ENCODE peak calls at places on chromosomes 4 and X, in nine cellular contexts. S, Q, N, M, X, E, U, C and G are unnamed samples.

GRCh38 chr4:62914758-62915157 is 1494.5 kb downstream of the TECRL start:
- DNase-seq in S (no peak), Q (no peak), N (peak), M (no peak), X (no peak), E (no peak), U (no peak), C (no peak), G (no peak)

GRCh38 chr4:72394264-72394663 is 174.8 kb downstream of the ADAMTS3 start:
- DNase-seq in S (no peak), Q (no peak), N (no peak), M (no peak), X (no peak), E (peak), U (no peak), C (no peak), G (no peak)

GRCh38 chrX:133297284-133297683 is 79.1 kb upstream of the TFDP3 start:
- DNase-seq in S (peak), Q (peak), N (no peak), M (no peak), X (no peak), E (peak), U (peak), C (no peak), G (no peak)

GRCh38 chr4:62394751-62395150 is 1194.6 kb downstream of the ADGRL3 start:
- DNase-seq in S (no peak), Q (no peak), N (no peak), M (no peak), X (no peak), E (no peak), U (no peak), C (no peak), G (no peak)

GRCh38 chrX:118761950-118762725 is 34.7 kb downstream of the IL13RA1 start:
- DNase-seq in S (no peak), Q (no peak), N (no peak), M (no peak), X (no peak), E (peak), U (no peak), C (peak), G (peak)

GRCh38 chr4:55237839-55238238 is 108.2 kb upstream of the SRD5A3 start:
- DNase-seq in S (no peak), Q (no peak), N (no peak), M (no peak), X (no peak), E (no peak), U (no peak), C (no peak), G (no peak)

GRCh38 chr4:133921280-133922195 is 280.1 kb downstream of the PABPC4L start:
- DNase-seq in S (no peak), Q (no peak), N (peak), M (no peak), X (no peak), E (peak), U (peak), C (no peak), G (no peak)

GRCh38 chrX:34300871-34301270 is 168.8 kb upstream of the FAM47A start:
- DNase-seq in S (peak), Q (peak), N (peak), M (no peak), X (no peak), E (peak), U (peak), C (peak), G (peak)

GRCh38 chr4:55078987-55079386 is 46.4 kb downstream of the KDR start:
- DNase-seq in S (no peak), Q (peak), N (no peak), M (no peak), X (no peak), E (peak), U (peak), C (no peak), G (no peak)

GRCh38 chr4:74451214-74451661 is 6.3 kb downstream of the AREG start:
- DNase-seq in S (no peak), Q (no peak), N (no peak), M (no peak), X (no peak), E (peak), U (peak), C (no peak), G (no peak)

GRCh38 chr4:6277139-6277802 is 7.6 kb downstream of the WFS1 start:
- DNase-seq in S (no peak), Q (no peak), N (no peak), M (peak), X (no peak), E (no peak), U (no peak), C (no peak), G (no peak)

GRCh38 chr4:1305781-1306455 is 16.2 kb downstream of the MAEA start:
- DNase-seq in S (no peak), Q (no peak), N (no peak), M (no peak), X (no peak), E (no peak), U (no peak), C (peak), G (no peak)

GRCh38 chr4:80231180-80231579 is 33.9 kb downstream of the PRDM8 start:
- DNase-seq in S (no peak), Q (no peak), N (no peak), M (no peak), X (no peak), E (no peak), U (no peak), C (no peak), G (no peak)

GRCh38 chr4:74504212-74504611 is 59.3 kb downstream of the AREG start:
- DNase-seq in S (no peak), Q (peak), N (no peak), M (no peak), X (no peak), E (peak), U (peak), C (no peak), G (no peak)

GRCh38 chr4:188930822-188931221 is 791.6 kb downstream of the TRIML1 start:
- DNase-seq in S (no peak), Q (no peak), N (peak), M (no peak), X (no peak), E (no peak), U (peak), C (peak), G (no peak)

GRCh38 chr4:7653510-7654414 is 219.0 kb upstream of the PSAPL1 start:
- DNase-seq in S (no peak), Q (no peak), N (peak), M (no peak), X (no peak), E (peak), U (no peak), C (no peak), G (no peak)

GRCh38 chr4:2637956-2638552 is 101.6 kb downstream of the FAM193A start:
- DNase-seq in S (no peak), Q (no peak), N (no peak), M (peak), X (peak), E (no peak), U (no peak), C (no peak), G (no peak)

GRCh38 chrX:40086569-40087335 is 11.0 kb downstream of the BCOR start:
- DNase-seq in S (no peak), Q (no peak), N (no peak), M (peak), X (no peak), E (no peak), U (peak), C (no peak), G (no peak)

GRCh38 chrX:124042042-124042441 is 80.5 kb downstream of the STAG2 start:
- DNase-seq in S (no peak), Q (no peak), N (no peak), M (no peak), X (no peak), E (no peak), U (no peak), C (no peak), G (no peak)

GRCh38 chr4:21451032-21451431 is 497.5 kb downstream of the KCNIP4 start:
- DNase-seq in S (no peak), Q (peak), N (no peak), M (no peak), X (no peak), E (peak), U (peak), C (no peak), G (no peak)

GRCh38 chr4:172411180-172411579 is 598.0 kb downstream of the GALNTL6 start:
- DNase-seq in S (no peak), Q (no peak), N (no peak), M (no peak), X (no peak), E (no peak), U (no peak), C (no peak), G (no peak)

GRCh38 chr4:186204103-186204559 is 12.8 kb downstream of the CYP4V2 start:
- DNase-seq in S (peak), Q (no peak), N (no peak), M (peak), X (no peak), E (peak), U (peak), C (peak), G (no peak)

GRCh38 chrX:101677028-101677427 is 17.4 kb upstream of the ARMCX2 start:
- DNase-seq in S (no peak), Q (no peak), N (no peak), M (no peak), X (no peak), E (no peak), U (no peak), C (no peak), G (no peak)

GRCh38 chr4:179095585-179096228 is 1653.5 kb upstream of the AGA start:
- DNase-seq in S (no peak), Q (peak), N (no peak), M (no peak), X (no peak), E (no peak), U (peak), C (peak), G (no peak)

GRCh38 chr4:164596318-164596878 is 157.5 kb upstream of the SMIM31 start:
- DNase-seq in S (no peak), Q (no peak), N (no peak), M (no peak), X (no peak), E (no peak), U (no peak), C (no peak), G (no peak)

GRCh38 chr4:154551872-154552686 is 1.9 kb upstream of the PLRG1 start:
- DNase-seq in S (peak), Q (peak), N (peak), M (peak), X (peak), E (peak), U (peak), C (peak), G (peak)

GRCh38 chr4:154545689-154546088 is 4.5 kb downstream of the PLRG1 start:
- DNase-seq in S (no peak), Q (no peak), N (no peak), M (no peak), X (no peak), E (no peak), U (no peak), C (no peak), G (no peak)

DNA sequence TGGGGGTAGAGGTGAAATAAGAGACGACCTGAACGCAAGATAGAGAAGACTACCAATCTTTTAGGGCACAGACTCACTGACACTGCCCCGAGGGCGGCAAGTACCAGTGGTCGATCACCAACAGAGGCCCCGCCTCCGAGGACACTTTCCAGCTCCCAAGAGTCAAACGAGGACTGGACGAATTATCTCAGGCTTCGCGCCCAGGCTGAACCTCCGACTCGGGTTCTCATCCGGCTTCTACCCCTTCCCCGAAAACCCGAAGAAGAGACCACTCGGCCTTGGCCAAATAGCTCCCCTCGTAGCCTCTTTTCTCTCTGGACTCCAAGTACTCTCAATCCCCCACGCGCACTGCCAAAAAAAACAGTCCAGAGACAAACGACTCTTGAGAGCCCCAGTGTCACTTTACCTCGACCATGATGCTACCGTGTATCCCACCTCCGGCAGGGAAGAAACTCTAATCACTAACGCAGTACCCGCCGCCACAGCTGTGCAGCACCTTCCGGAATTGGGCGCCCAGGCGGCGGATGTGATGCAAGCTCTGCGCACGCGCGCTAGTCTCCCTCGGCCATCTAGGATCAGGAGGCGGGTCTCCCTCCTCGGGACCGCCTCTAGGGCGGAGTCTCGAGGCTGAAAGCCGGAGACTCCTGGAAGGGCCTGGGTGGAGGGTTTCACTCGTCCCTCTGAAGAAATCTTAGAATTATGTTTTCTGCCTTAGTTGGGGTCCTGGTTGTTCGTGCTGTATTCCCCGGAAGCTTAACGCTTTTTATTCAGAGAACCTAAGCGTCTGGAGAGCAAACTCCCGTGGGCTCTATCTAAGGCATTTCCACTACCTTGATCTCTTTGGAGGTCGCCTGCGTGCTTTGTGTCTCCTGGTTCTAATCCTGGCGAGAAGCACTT is at the start of gene PLRG1:
- DNase-seq in S (peak), Q (peak), N (peak), M (peak), X (peak), E (peak), U (peak), C (peak), G (peak)
- TF ChIP-seq CTCF in S (no peak), Q (no peak), N (peak), M (peak), X (peak), E (peak), U (no peak), C (no peak), G (no peak)

DNA sequence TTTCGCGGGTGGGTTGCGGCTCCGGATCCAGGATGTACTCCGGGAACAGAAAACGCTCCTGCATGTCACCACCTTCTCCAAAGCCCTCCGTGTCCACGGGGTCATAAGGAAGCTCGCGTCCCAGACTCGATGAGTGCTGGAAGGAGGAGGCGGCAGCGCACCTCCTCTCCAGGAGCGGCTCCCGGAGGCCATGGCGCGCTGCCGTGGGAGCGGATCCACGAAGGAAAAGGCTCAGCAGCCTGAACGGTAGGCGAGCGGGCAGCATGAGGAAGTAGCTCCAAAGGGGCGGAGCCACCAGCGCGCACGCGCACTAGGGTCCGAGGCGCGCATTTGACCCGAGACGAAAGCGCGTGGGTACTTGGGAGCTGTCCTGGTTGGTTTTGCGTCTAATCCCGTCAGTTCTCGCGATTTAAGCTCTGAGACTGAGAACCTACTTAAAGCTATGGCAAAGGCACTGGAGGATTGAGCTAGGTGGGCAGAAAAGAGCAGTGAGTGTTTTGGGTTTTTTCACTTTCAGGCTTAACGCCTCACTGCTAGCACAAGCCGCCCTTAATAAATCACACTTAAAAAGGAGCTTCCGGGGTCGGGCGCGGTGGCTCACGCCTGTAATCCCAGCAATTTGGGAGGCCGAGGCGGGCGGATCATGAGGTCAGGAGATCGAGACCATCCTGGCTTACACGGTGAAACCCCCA is at the start of gene NOA1:
- DNase-seq in S (peak), Q (peak), N (peak), M (peak), X (peak), E (peak), U (peak), C (peak), G (peak)
- TF ChIP-seq CTCF in S (no peak), Q (no peak), N (no peak), M (no peak), X (no peak), E (no peak), U (no peak), C (no peak), G (no peak)

GRCh38 chr4:76802546-76803021 is 95.4 kb downstream of the SOWAHB start:
- DNase-seq in S (no peak), Q (no peak), N (no peak), M (no peak), X (no peak), E (peak), U (no peak), C (no peak), G (no peak)

GRCh38 chr4:76801621-76802545 is 96.1 kb downstream of the SOWAHB start:
- DNase-seq in S (no peak), Q (no peak), N (no peak), M (no peak), X (no peak), E (no peak), U (peak), C (no peak), G (no peak)

GRCh38 chr4:76800902-76801301 is 97.0 kb downstream of the SOWAHB start:
- DNase-seq in S (no peak), Q (no peak), N (no peak), M (no peak), X (no peak), E (no peak), U (no peak), C (no peak), G (no peak)

GRCh38 chr4:76799139-76799538 is 98.8 kb downstream of the SOWAHB start:
- DNase-seq in S (no peak), Q (no peak), N (no peak), M (no peak), X (no peak), E (no peak), U (no peak), C (no peak), G (no peak)

DNA sequence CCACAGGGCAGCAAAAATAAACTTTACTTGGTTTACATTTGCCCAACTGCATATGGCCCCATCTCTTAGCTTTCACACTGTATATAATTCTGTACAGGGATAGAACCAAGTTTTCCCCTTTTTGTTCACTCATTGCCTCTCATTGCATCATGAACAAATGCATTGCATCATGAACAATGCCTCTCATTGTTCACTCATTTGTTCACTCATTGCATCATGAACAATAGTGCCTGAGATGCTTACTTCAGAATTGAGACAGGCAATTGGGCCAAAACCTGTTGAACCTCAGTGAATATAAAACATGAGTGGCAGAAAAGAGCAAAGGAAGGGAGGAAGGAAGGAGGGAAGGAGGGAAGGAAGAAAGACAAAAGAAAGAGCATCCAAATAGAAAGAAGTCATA is 98.2 kb downstream of the SOWAHB start:
- DNase-seq in S (no peak), Q (no peak), N (no peak), M (no peak), X (no peak), E (no peak), U (peak), C (no peak), G (no peak)
- TF ChIP-seq CTCF in S (no peak), Q (no peak), N (no peak), M (no peak), X (no peak), E (no peak), U (no peak), C (no peak), G (no peak)

GRCh38 chr4:98203406-98204235 is 57.6 kb upstream of the RAP1GDS1 start:
- DNase-seq in S (no peak), Q (no peak), N (no peak), M (no peak), X (no peak), E (no peak), U (no peak), C (no peak), G (peak)
- TF ChIP-seq CTCF in S (no peak), Q (no peak), N (no peak), M (no peak), X (no peak), E (no peak), U (no peak), C (no peak), G (no peak)